ENCODE peak calls at places on chromosome 6, in six cellular contexts. M is WTC11; Z is heart left ventricle; N is NCI-H510A treated with DMSO at 0.1 percent for 48 hours; P is Peyer's patch; L is activated naive CD8-positive, alpha-beta T cell treated with anti-CD3 and anti-CD28 coated beads, Interleukin-2, amount 50 U/mL, for 24 hours. U is an unnamed sample.

GRCh38 chr6:119562168-119562567 is 212.6 kb upstream of the MAN1A1 start:
- DNase-seq in Z (no peak), P (no peak), N (no peak), L (no peak), M (no peak), U (no peak)

GRCh38 chr6:158222066-158222465 is 53.9 kb downstream of the GTF2H5 start:
- DNase-seq in M (no peak), N (no peak), L (no peak), P (no peak), Z (no peak), U (no peak)

GRCh38 chr6:155248021-155249001 is 15.5 kb upstream of the CLDN20 start:
- DNase-seq in L (peak), M (peak), P (peak), Z (peak), N (no peak), U (peak)

GRCh38 chr6:35469711-35470662 is 1.8 kb downstream of the RPL10A start:
- DNase-seq in P (no peak), M (no peak), Z (no peak), L (no peak), N (peak), U (no peak)

GRCh38 chr6:30724906-30725667 is 4.9 kb downstream of the TUBB start:
- DNase-seq in M (no peak), Z (no peak), P (no peak), N (no peak), L (no peak), U (no peak)

GRCh38 chr6:49004806-49005205 is 458.2 kb downstream of the MMUT start:
- DNase-seq in P (no peak), N (no peak), L (no peak), M (no peak), Z (no peak), U (no peak)

GRCh38 chr6:156949376-156949775 is 172.2 kb downstream of the ARID1B start:
- DNase-seq in N (no peak), Z (no peak), P (no peak), L (no peak), M (no peak), U (no peak)

GRCh38 chr6:37732688-37733087 is 35.0 kb upstream of the MDGA1 start:
- DNase-seq in N (no peak), P (no peak), Z (no peak), L (no peak), M (peak), U (no peak)

GRCh38 chr6:82144852-82145332 is 102.7 kb downstream of the IBTK start:
- DNase-seq in L (no peak), P (no peak), M (no peak), Z (peak), N (no peak), U (no peak)

GRCh38 chr6:27897580-27898206 is 14.5 kb downstream of the OR2B2 start:
- DNase-seq in Z (no peak), L (no peak), M (no peak), N (no peak), P (no peak), U (no peak)

GRCh38 chr6:14046476-14047068 is 71.0 kb upstream of the CD83 start:
- DNase-seq in P (peak), N (peak), L (peak), M (peak), Z (no peak), U (no peak)

GRCh38 chr6:80508885-80509630 is 402.6 kb downstream of the BCKDHB start:
- DNase-seq in Z (no peak), P (no peak), M (no peak), L (no peak), N (no peak), U (no peak)

U was measured in lower lobe of right lung.